ENCODE peak calls at places on chromosomes 2 and 18, in six cellular contexts. One of them, this sample, is unnamed.

GRCh38 chr2:240579771-240580614 is 6.5 kb upstream of the CAPN10 start:
- DNase-seq in GM23338: peak; percentile 76
- DNase-seq in omental fat pad: peak; percentile 32
- DNase-seq in lung microvascular endothelial cell: no peak
- DNase-seq in LHCN-M2: peak; percentile 89
- DNase-seq in NCI-H1436: no peak
- DNase-seq in this sample: peak; percentile 77

GRCh38 chr2:177246000-177246399 is 18.5 kb downstream of the NFE2L2 start:
- DNase-seq in LHCN-M2: no peak
- DNase-seq in GM23338: no peak
- DNase-seq in omental fat pad: no peak
- DNase-seq in NCI-H1436: no peak
- DNase-seq in lung microvascular endothelial cell: no peak
- DNase-seq in this sample: no peak

GRCh38 chr18:47605093-47605492 is 325.4 kb downstream of the SMAD2 start:
- DNase-seq in NCI-H1436: peak; percentile 24
- DNase-seq in GM23338: no peak
- DNase-seq in omental fat pad: no peak
- DNase-seq in lung microvascular endothelial cell: no peak
- DNase-seq in LHCN-M2: no peak
- DNase-seq in this sample: no peak

GRCh38 chr18:47331051-47331450 is 79.6 kb upstream of the SKOR2 start:
- DNase-seq in LHCN-M2: no peak
- DNase-seq in GM23338: no peak
- DNase-seq in NCI-H1436: no peak
- DNase-seq in lung microvascular endothelial cell: no peak
- DNase-seq in omental fat pad: no peak
- DNase-seq in this sample: no peak

GRCh38 chr2:238727585-238728321 is 120.1 kb upstream of the TWIST2 start:
- DNase-seq in LHCN-M2: peak; percentile 30
- DNase-seq in omental fat pad: no peak
- DNase-seq in lung microvascular endothelial cell: no peak
- DNase-seq in NCI-H1436: no peak
- DNase-seq in GM23338: no peak
- DNase-seq in this sample: no peak

GRCh38 chr2:26001743-26002341 is 19.5 kb upstream of the KIF3C start:
- DNase-seq in omental fat pad: no peak
- DNase-seq in NCI-H1436: no peak
- DNase-seq in lung microvascular endothelial cell: peak; percentile 61
- DNase-seq in GM23338: no peak
- DNase-seq in LHCN-M2: peak; percentile 37
- DNase-seq in this sample: no peak

GRCh38 chr2:62196278-62196901 is 475 bp downstream of the B3GNT2 start:
- DNase-seq in GM23338: peak; percentile 66
- DNase-seq in lung microvascular endothelial cell: no peak
- DNase-seq in NCI-H1436: no peak
- DNase-seq in LHCN-M2: no peak
- DNase-seq in omental fat pad: no peak
- DNase-seq in this sample: peak; percentile 69

GRCh38 chr18:28404721-28405120 is 227.8 kb upstream of the CDH2 start:
- DNase-seq in GM23338: no peak
- DNase-seq in NCI-H1436: no peak
- DNase-seq in lung microvascular endothelial cell: no peak
- DNase-seq in omental fat pad: no peak
- DNase-seq in LHCN-M2: peak; percentile 43
- DNase-seq in this sample: no peak

GRCh38 chr2:43493954-43494353 is 101.9 kb downstream of the THADA start:
- DNase-seq in NCI-H1436: no peak
- DNase-seq in GM23338: no peak
- DNase-seq in LHCN-M2: peak; percentile 72
- DNase-seq in lung microvascular endothelial cell: no peak
- DNase-seq in omental fat pad: no peak
- DNase-seq in this sample: no peak